ENCODE peak calls at places on chromosomes 12 and 14, in eight cellular contexts. D is posterior cingulate gyrus; J is AG09319; G is stimulated activated CD4-positive, alpha-beta T cell treated with anti-CD3 and anti-CD28 coated beads, Interleukin-1b, Interleukin-23, amount 100 ng/mL, for 4 hours; F is amygdala; H is foreskin melanocyte; T is NCI-H1694 treated with DMSO at 0.1 percent for 48 hours; U is skeletal muscle cell. R is an unnamed sample.

GRCh38 chr14:102671410-102671809 is 79.0 kb downstream of the RCOR1 start:
- DNase-seq in D (no peak), H (no peak), F (no peak), J (no peak), T (no peak), G (no peak), U (no peak), R (no peak)

GRCh38 chr14:32307881-32308582 is 21.1 kb upstream of the AKAP6 start:
- DNase-seq in T (no peak), D (no peak), G (no peak), U (no peak), H (no peak), F (no peak), J (no peak), R (no peak)

GRCh38 chr14:30692669-30693068 is 70.5 kb downstream of the SCFD1 start:
- DNase-seq in F (no peak), J (no peak), D (no peak), G (no peak), H (no peak), U (no peak), T (no peak), R (no peak)

GRCh38 chr12:17528394-17528793 is 561.6 kb downstream of the RERGL start:
- DNase-seq in F (no peak), G (no peak), U (no peak), T (no peak), H (peak), D (no peak), J (no peak), R (no peak)

GRCh38 chr12:90167501-90167900 is 458.9 kb upstream of the ATP2B1 start:
- DNase-seq in H (peak), J (no peak), F (no peak), T (no peak), G (no peak), U (no peak), D (no peak), R (no peak)

GRCh38 chr12:62724947-62725447 is 210.0 kb downstream of the PPM1H start:
- DNase-seq in U (peak), T (no peak), G (no peak), H (peak), J (peak), F (no peak), D (no peak), R (peak)

GRCh38 chr14:69574266-69574953 is at the start of gene CCDC177:
- DNase-seq in H (no peak), G (peak), J (no peak), F (peak), T (peak), U (no peak), D (peak), R (peak)

GRCh38 chr14:70631948-70632347 is 9.8 kb upstream of the TTC9 start:
- DNase-seq in U (no peak), H (no peak), F (no peak), T (no peak), J (no peak), G (no peak), D (no peak), R (no peak)

GRCh38 chr12:34347367-34347766 is 325.1 kb downstream of the ALG10 start:
- DNase-seq in T (no peak), J (no peak), H (no peak), G (no peak), U (no peak), F (no peak), D (no peak), R (peak)

GRCh38 chr14:59632381-59632780 is 55.8 kb upstream of the CCDC175 start:
- DNase-seq in F (peak), H (peak), D (no peak), U (no peak), J (no peak), T (peak), G (no peak), R (peak)

GRCh38 chr12:131468206-131468605 is 242.7 kb upstream of the SFSWAP start:
- DNase-seq in U (no peak), T (no peak), G (no peak), J (no peak), F (no peak), D (no peak), H (no peak), R (no peak)

GRCh38 chr12:3107071-3107583 is 29.9 kb downstream of the TSPAN9 start:
- DNase-seq in U (no peak), T (no peak), H (no peak), D (no peak), G (no peak), J (no peak), F (no peak), R (no peak)

GRCh38 chr14:103436533-103436932 is 51.3 kb downstream of the MARK3 start:
- DNase-seq in T (no peak), U (no peak), G (no peak), J (no peak), D (no peak), H (no peak), F (no peak), R (no peak)

GRCh38 chr14:105148604-105149145 is 19.9 kb downstream of the JAG2 start:
- DNase-seq in J (no peak), D (no peak), T (no peak), G (no peak), U (no peak), H (no peak), F (no peak), R (peak)

GRCh38 chr12:57342207-57342691 is 88.6 kb downstream of the R3HDM2 start:
- DNase-seq in D (peak), G (no peak), J (no peak), F (peak), U (peak), H (no peak), T (peak), R (no peak)

GRCh38 chr12:19085090-19085489 is 44.4 kb upstream of the PLEKHA5 start:
- DNase-seq in H (no peak), F (no peak), U (no peak), G (no peak), D (no peak), J (no peak), T (no peak), R (no peak)